ENCODE peak calls at places on chromosomes 1 and 21, in four cellular contexts. One of them, this sample, is unnamed.

GRCh38 chr1:85058311-85058710 is 10.0 kb upstream of the MCOLN3 start:
- DNase-seq in PC-3: peak
- DNase-seq in upper lobe of right lung: no peak
- DNase-seq in CD8-positive, alpha-beta T cell: no peak
- DNase-seq in this sample: no peak

GRCh38 chr1:97252076-97252475 is 530.5 kb downstream of the PTBP2 start:
- DNase-seq in CD8-positive, alpha-beta T cell: no peak
- DNase-seq in PC-3: peak
- DNase-seq in upper lobe of right lung: no peak
- DNase-seq in this sample: no peak

GRCh38 chr1:26305667-26306289 is 658 bp downstream of the UBXN11 start:
- DNase-seq in CD8-positive, alpha-beta T cell: no peak
- DNase-seq in upper lobe of right lung: no peak
- DNase-seq in PC-3: no peak
- DNase-seq in this sample: no peak

GRCh38 chr1:217435159-217435558 is 195.7 kb downstream of the GPATCH2 start:
- DNase-seq in CD8-positive, alpha-beta T cell: no peak
- DNase-seq in PC-3: no peak
- DNase-seq in upper lobe of right lung: no peak
- DNase-seq in this sample: no peak

GRCh38 chr1:85078903-85079302 is 30.6 kb upstream of the MCOLN3 start:
- DNase-seq in upper lobe of right lung: no peak
- DNase-seq in CD8-positive, alpha-beta T cell: no peak
- DNase-seq in PC-3: peak
- DNase-seq in this sample: no peak

GRCh38 chr1:53198241-53198651 is 1.6 kb downstream of the CPT2 start:
- DNase-seq in CD8-positive, alpha-beta T cell: no peak
- DNase-seq in PC-3: no peak
- DNase-seq in upper lobe of right lung: no peak
- DNase-seq in this sample: no peak

GRCh38 chr1:169107673-169108160 is 1.2 kb downstream of the ATP1B1 start:
- DNase-seq in CD8-positive, alpha-beta T cell: no peak
- DNase-seq in upper lobe of right lung: no peak
- DNase-seq in PC-3: peak
- DNase-seq in this sample: no peak

GRCh38 chr1:100883963-100884362 is 10.7 kb downstream of the EXTL2 start:
- DNase-seq in PC-3: peak
- DNase-seq in upper lobe of right lung: no peak
- DNase-seq in CD8-positive, alpha-beta T cell: no peak
- DNase-seq in this sample: peak

GRCh38 chr1:105544475-105544874 is 1512.0 kb upstream of the PRMT6 start:
- DNase-seq in PC-3: peak
- DNase-seq in CD8-positive, alpha-beta T cell: no peak
- DNase-seq in upper lobe of right lung: no peak
- DNase-seq in this sample: no peak

GRCh38 chr21:26061437-26061836 is 109.1 kb downstream of the APP start:
- DNase-seq in PC-3: no peak
- DNase-seq in CD8-positive, alpha-beta T cell: no peak
- DNase-seq in upper lobe of right lung: no peak
- DNase-seq in this sample: no peak

GRCh38 chr1:178867670-178868069 is 3.2 kb downstream of the ANGPTL1 start:
- DNase-seq in CD8-positive, alpha-beta T cell: no peak
- DNase-seq in PC-3: no peak
- DNase-seq in upper lobe of right lung: no peak
- DNase-seq in this sample: no peak
- H3K4me3 ChIP-seq in CD8-positive, alpha-beta T cell: no peak
- H3K4me3 ChIP-seq in PC-3: no peak
- H3K4me3 ChIP-seq in upper lobe of right lung: peak
- H3K4me3 ChIP-seq in this sample: no peak

GRCh38 chr1:109622895-109623294 is 3.3 kb downstream of the AMPD2 start:
- DNase-seq in upper lobe of right lung: no peak
- DNase-seq in PC-3: no peak
- DNase-seq in CD8-positive, alpha-beta T cell: no peak
- DNase-seq in this sample: no peak

GRCh38 chr1:109623601-109624161 is 4.0 kb downstream of the AMPD2 start:
- DNase-seq in PC-3: no peak
- DNase-seq in CD8-positive, alpha-beta T cell: no peak
- DNase-seq in upper lobe of right lung: no peak
- DNase-seq in this sample: no peak

GRCh38 chr1:109625601-109626560 is 6.2 kb downstream of the AMPD2 start:
- DNase-seq in CD8-positive, alpha-beta T cell: no peak
- DNase-seq in PC-3: no peak
- DNase-seq in upper lobe of right lung: no peak
- DNase-seq in this sample: no peak

GRCh38 chr1:109625176-109625575 is 5.5 kb downstream of the AMPD2 start:
- DNase-seq in upper lobe of right lung: no peak
- DNase-seq in PC-3: no peak
- DNase-seq in CD8-positive, alpha-beta T cell: no peak
- DNase-seq in this sample: no peak

GRCh38 chr1:109624215-109625010 is 4.8 kb downstream of the AMPD2 start:
- DNase-seq in CD8-positive, alpha-beta T cell: no peak
- DNase-seq in PC-3: no peak
- DNase-seq in upper lobe of right lung: no peak
- DNase-seq in this sample: no peak
- H3K4me3 ChIP-seq in CD8-positive, alpha-beta T cell: peak
- H3K4me3 ChIP-seq in PC-3: no peak
- H3K4me3 ChIP-seq in upper lobe of right lung: no peak
- H3K4me3 ChIP-seq in this sample: no peak

GRCh38 chr1:28509705-28510349 is 4.0 kb downstream of the RCC1 start:
- DNase-seq in upper lobe of right lung: no peak
- DNase-seq in PC-3: no peak
- DNase-seq in CD8-positive, alpha-beta T cell: peak
- DNase-seq in this sample: no peak
- H3K4me3 ChIP-seq in upper lobe of right lung: peak
- H3K4me3 ChIP-seq in PC-3: peak
- H3K4me3 ChIP-seq in CD8-positive, alpha-beta T cell: peak
- H3K4me3 ChIP-seq in this sample: peak

GRCh38 chr21:38126677-38127271 is 130.0 kb upstream of the KCNJ15 start:
- DNase-seq in CD8-positive, alpha-beta T cell: peak
- DNase-seq in upper lobe of right lung: peak
- DNase-seq in PC-3: peak
- DNase-seq in this sample: peak

GRCh38 chr21:38119793-38120192 is 137.0 kb upstream of the KCNJ15 start:
- DNase-seq in CD8-positive, alpha-beta T cell: no peak
- DNase-seq in PC-3: no peak
- DNase-seq in upper lobe of right lung: no peak
- DNase-seq in this sample: no peak

GRCh38 chr21:38120984-38121855 is 135.6 kb upstream of the KCNJ15 start:
- DNase-seq in CD8-positive, alpha-beta T cell: no peak
- DNase-seq in upper lobe of right lung: no peak
- DNase-seq in PC-3: no peak
- DNase-seq in this sample: no peak

GRCh38 chr21:38123626-38124025 is 133.2 kb upstream of the KCNJ15 start:
- DNase-seq in upper lobe of right lung: no peak
- DNase-seq in PC-3: no peak
- DNase-seq in CD8-positive, alpha-beta T cell: no peak
- DNase-seq in this sample: no peak

GRCh38 chr21:38121888-38122705 is 134.7 kb upstream of the KCNJ15 start:
- DNase-seq in CD8-positive, alpha-beta T cell: no peak
- DNase-seq in upper lobe of right lung: no peak
- DNase-seq in PC-3: no peak
- DNase-seq in this sample: no peak
- H3K4me3 ChIP-seq in CD8-positive, alpha-beta T cell: no peak
- H3K4me3 ChIP-seq in upper lobe of right lung: no peak
- H3K4me3 ChIP-seq in PC-3: no peak
- H3K4me3 ChIP-seq in this sample: no peak

This sample was measured in astrocyte of the cerebellum.